ENCODE peak calls at places on chromosomes 4 and X, in four cellular contexts. T is stimulated activated CD8-positive, alpha-beta memory T cell treated with anti-CD3 and anti-CD28 coated beads, Interleukin-2, amount 100 ng/mL, for 48 hours; H is PC-3; J is AG20443. P is an unnamed sample.

GRCh38 chr4:88765729-88766128 is 68.1 kb upstream of the NAP1L5 start:
- DNase-seq in T (no peak), H (peak; percentile 78), J (peak; percentile 88), P (peak; percentile 25)

GRCh38 chr4:154004859-154005520 is 216.1 kb upstream of the SFRP2 start:
- DNase-seq in T (no peak), H (no peak), J (peak; percentile 86), P (peak; percentile 26)

GRCh38 chr4:7756561-7757355 is 182.9 kb downstream of the AFAP1 start:
- DNase-seq in T (no peak), H (no peak), J (no peak), P (no peak)

GRCh38 chr4:26204249-26204825 is 116.5 kb upstream of the RBPJ start:
- DNase-seq in T (no peak), H (no peak), J (no peak), P (no peak)

GRCh38 chrX:153727108-153727931 is 2.7 kb downstream of the ABCD1 start:
- DNase-seq in T (no peak), H (peak; percentile 50), J (peak; percentile 19), P (no peak)

GRCh38 chr4:186723207-186724047 is at the start of gene FAT1:
- DNase-seq in T (no peak), H (peak; percentile 72), J (peak; percentile 90), P (no peak)

GRCh38 chr4:90572996-90573395 is 445.8 kb downstream of the CCSER1 start:
- DNase-seq in T (no peak), H (no peak), J (no peak), P (no peak)

GRCh38 chr4:93436000-93436626 is 392.4 kb upstream of the ATOH1 start:
- DNase-seq in T (no peak), H (no peak), J (no peak), P (no peak)

GRCh38 chr4:166972071-166972470 is 262.2 kb downstream of the SPOCK3 start:
- DNase-seq in T (no peak), H (peak; percentile 84), J (no peak), P (no peak)

GRCh38 chr4:111228874-111229273 is 606.0 kb upstream of the PITX2 start:
- DNase-seq in T (no peak), H (peak; percentile 11), J (peak; percentile 12), P (no peak)

GRCh38 chr4:6991249-6991648 is 51.9 kb upstream of the TADA2B start:
- DNase-seq in T (no peak), H (no peak), J (peak; percentile 1), P (no peak)

GRCh38 chr4:128386761-128387599 is 99.4 kb upstream of the PGRMC2 start:
- DNase-seq in T (no peak), H (peak; percentile 82), J (peak; percentile 93), P (peak; percentile 68)

GRCh38 chrX:56789518-56790070 is 60.6 kb downstream of the NBDY start:
- DNase-seq in T (no peak), H (no peak), J (no peak), P (no peak)

GRCh38 chrX:97524997-97525396 is 641.3 kb downstream of the RPA4 start:
- DNase-seq in T (no peak), H (peak; percentile 78), J (peak; percentile 11), P (no peak)

GRCh38 chrX:80808854-80809493 is 703 bp downstream of the BRWD3 start:
- DNase-seq in T (no peak), H (peak; percentile 41), J (no peak), P (no peak)

GRCh38 chr4:39524420-39524957 is 2.8 kb downstream of the UGDH start:
- DNase-seq in T (no peak), H (no peak), J (no peak), P (no peak)

GRCh38 chr4:41598580-41598979 is 60.6 kb downstream of the LIMCH1 start:
- DNase-seq in T (no peak), H (no peak), J (no peak), P (no peak)

GRCh38 chrX:134692990-134693389 is 34.7 kb upstream of the PLAC1 start:
- DNase-seq in T (no peak), H (peak; percentile 74), J (peak; percentile 35), P (no peak)

GRCh38 chr4:18441676-18442075 is 420.1 kb upstream of the LCORL start:
- DNase-seq in T (no peak), H (no peak), J (no peak), P (no peak)

GRCh38 chrX:67779099-67779498 is 235.3 kb downstream of the AR start:
- DNase-seq in T (no peak), H (no peak), J (no peak), P (no peak)